ENCODE peak calls at places on chromosome 9, in five cellular contexts. P is COR-L47, S is WTC11, G is T-helper 9 cell, X is H9. K is an unnamed sample.

GRCh38 chr9:111795557-111795839 is 761 bp upstream of the SHOC1 start:
- DNase-seq in P (no peak), S (no peak), G (no peak), X (no peak), K (no peak)

GRCh38 chr9:34551751-34552605 is 29.2 kb upstream of the ENHO start:
- DNase-seq in P (no peak), S (no peak), G (no peak), X (no peak), K (no peak)

GRCh38 chr9:7368410-7369292 is 430.9 kb downstream of the DMAC1 start:
- DNase-seq in P (no peak), S (no peak), G (no peak), X (no peak), K (no peak)

GRCh38 chr9:72524820-72525539 is 3.6 kb downstream of the TMC1 start:
- DNase-seq in P (no peak), S (no peak), G (peak), X (peak), K (no peak)

GRCh38 chr9:88723751-88724150 is 188.8 kb downstream of the NXNL2 start:
- DNase-seq in P (no peak), S (no peak), G (no peak), X (no peak), K (no peak)

GRCh38 chr9:123360161-123361085 is 4.4 kb downstream of the CRB2 start:
- DNase-seq in P (no peak), S (peak), G (no peak), X (peak), K (no peak)

GRCh38 chr9:8686502-8686901 is 886.9 kb upstream of the DMAC1 start:
- DNase-seq in P (no peak), S (no peak), G (no peak), X (no peak), K (no peak)

GRCh38 chr9:19999491-20000057 is 210.7 kb upstream of the SLC24A2 start:
- DNase-seq in P (no peak), S (no peak), G (no peak), X (no peak), K (no peak)

GRCh38 chr9:108784998-108785397 is 70.8 kb downstream of the ACTL7B start:
- DNase-seq in P (no peak), S (no peak), G (no peak), X (no peak), K (no peak)

GRCh38 chr9:110769667-110770066 is 101.1 kb downstream of the MUSK start:
- DNase-seq in P (no peak), S (no peak), G (no peak), X (no peak), K (no peak)

GRCh38 chr9:132582276-132582785 is at the start of gene BARHL1:
- DNase-seq in P (no peak), S (no peak), G (no peak), X (no peak), K (no peak)

K was measured in NCI-H2227 treated with DMSO at 0.1 percent for 48 hours.